ENCODE peak calls at places on chromosomes 1 and 21, in six cellular contexts. K is progenitor cell of endocrine pancreas, H is AG10803, M is neural crest cell, W is GM23338, D is BJ. S is an unnamed sample.

GRCh38 chr1:170929835-170930554 is 5.3 kb upstream of the MROH9 start:
- DNase-seq in K (peak; percentile 12), H (peak; percentile 79), M (no peak), W (peak; percentile 74), D (peak; percentile 68), S (peak; percentile 58)

GRCh38 chr1:80882552-80882951 is 918.2 kb upstream of the ADGRL2 start:
- DNase-seq in K (no peak), H (peak; percentile 8), M (no peak), W (no peak), D (no peak), S (no peak)

GRCh38 chr1:1292851-1293250 is 12.6 kb downstream of the SCNN1D start:
- DNase-seq in K (no peak), H (no peak), M (no peak), W (no peak), D (no peak), S (no peak)

GRCh38 chr1:6014130-6014999 is 22.1 kb upstream of the NPHP4 start:
- DNase-seq in K (no peak), H (no peak), M (no peak), W (no peak), D (no peak), S (no peak)

GRCh38 chr1:228437424-228437823 is 20.8 kb upstream of the TRIM17 start:
- DNase-seq in K (no peak), H (no peak), M (no peak), W (no peak), D (no peak), S (no peak)

GRCh38 chr1:22949807-22950462 is 22.7 kb downstream of the LACTBL1 start:
- DNase-seq in K (no peak), H (peak; percentile 33), M (no peak), W (no peak), D (no peak), S (no peak)

GRCh38 chr1:168709407-168709891 is 19.6 kb downstream of the DPT start:
- DNase-seq in K (no peak), H (peak; percentile 99), M (no peak), W (no peak), D (peak; percentile 87), S (no peak)

GRCh38 chr1:98897479-98897878 is 107.2 kb downstream of the PLPPR5 start:
- DNase-seq in K (no peak), H (no peak), M (no peak), W (no peak), D (no peak), S (no peak)

GRCh38 chr1:89271616-89272015 is 1.0 kb downstream of the GBP5 start:
- DNase-seq in K (no peak), H (peak; percentile 94), M (no peak), W (no peak), D (peak; percentile 70), S (no peak)

GRCh38 chr1:79551321-79551720 is 544.8 kb upstream of the ADGRL4 start:
- DNase-seq in K (no peak), H (peak; percentile 32), M (no peak), W (no peak), D (no peak), S (no peak)

GRCh38 chr1:29649375-29650040 is 413.2 kb downstream of the PTPRU start:
- DNase-seq in K (no peak), H (no peak), M (no peak), W (no peak), D (no peak), S (no peak)

GRCh38 chr1:114105401-114105979 is 48.2 kb downstream of the SYT6 start:
- DNase-seq in K (no peak), H (peak; percentile 7), M (no peak), W (peak; percentile 36), D (no peak), S (no peak)

GRCh38 chr1:23644555-23644866 is 47.1 kb upstream of the RPL11 start:
- DNase-seq in K (no peak), H (no peak), M (no peak), W (no peak), D (no peak), S (no peak)

GRCh38 chr1:2890221-2890850 is 88.8 kb upstream of the TTC34 start:
- DNase-seq in K (no peak), H (no peak), M (no peak), W (no peak), D (no peak), S (no peak)

GRCh38 chr1:8302181-8302681 is 15.7 kb upstream of the SLC45A1 start:
- DNase-seq in K (no peak), H (no peak), M (no peak), W (peak; percentile 16), D (no peak), S (no peak)

GRCh38 chr1:232923739-232924386 is 26.5 kb upstream of the NTPCR start:
- DNase-seq in K (no peak), H (peak; percentile 47), M (no peak), W (no peak), D (no peak), S (no peak)

GRCh38 chr1:228930479-228930957 is 195.2 kb downstream of the RHOU start:
- DNase-seq in K (no peak), H (no peak), M (no peak), W (no peak), D (no peak), S (no peak)

GRCh38 chr1:3482590-3482899 is 28.1 kb downstream of the ARHGEF16 start:
- DNase-seq in K (no peak), H (no peak), M (no peak), W (peak; percentile 38), D (no peak), S (no peak)

GRCh38 chr1:154551474-154551873 is 7.0 kb downstream of the UBE2Q1 start:
- DNase-seq in K (no peak), H (no peak), M (no peak), W (no peak), D (no peak), S (no peak)

GRCh38 chr21:29130234-29130993 is at the start of gene MAP3K7CL:
- DNase-seq in K (no peak), H (peak; percentile 100), M (no peak), W (no peak), D (peak; percentile 99), S (no peak)

GRCh38 chr1:24204116-24204515 is 17.0 kb upstream of the IFNLR1 start:
- DNase-seq in K (no peak), H (no peak), M (no peak), W (no peak), D (no peak), S (no peak)

GRCh38 chr1:17661546-17662157 is 93.5 kb upstream of the ACTL8 start:
- DNase-seq in K (peak; percentile 80), H (peak; percentile 34), M (peak; percentile 87), W (peak; percentile 78), D (no peak), S (peak; percentile 85)

GRCh38 chr1:33228935-33229487 is 27.3 kb upstream of the ZNF362 start:
- DNase-seq in K (no peak), H (peak; percentile 96), M (no peak), W (no peak), D (peak; percentile 60), S (no peak)

GRCh38 chr1:14945132-14946010 is 208.2 kb upstream of the TMEM51 start:
- DNase-seq in K (no peak), H (peak; percentile 96), M (no peak), W (peak; percentile 68), D (peak; percentile 89), S (no peak)

GRCh38 chr21:26448751-26449150 is 124.3 kb downstream of the CYYR1 start:
- DNase-seq in K (no peak), H (peak; percentile 55), M (no peak), W (no peak), D (no peak), S (no peak)

GRCh38 chr1:219518168-219518905 is 94.6 kb downstream of the ZC3H11B start:
- DNase-seq in K (no peak), H (peak; percentile 17), M (no peak), W (no peak), D (peak; percentile 42), S (no peak)

GRCh38 chr1:69691179-69691578 is 123.5 kb downstream of the LRRC7 start:
- DNase-seq in K (no peak), H (no peak), M (no peak), W (no peak), D (no peak), S (no peak)

GRCh38 chr1:69688178-69688577 is 120.5 kb downstream of the LRRC7 start:
- DNase-seq in K (no peak), H (no peak), M (no peak), W (no peak), D (no peak), S (no peak)

GRCh38 chr1:69686367-69686984 is 118.8 kb downstream of the LRRC7 start:
- DNase-seq in K (no peak), H (no peak), M (no peak), W (no peak), D (no peak), S (no peak)
- TF ChIP-seq CTCF in K (peak; percentile 12), H (no peak), M (peak; percentile 40), W (no peak), D (no peak), S (no peak)

DNA sequence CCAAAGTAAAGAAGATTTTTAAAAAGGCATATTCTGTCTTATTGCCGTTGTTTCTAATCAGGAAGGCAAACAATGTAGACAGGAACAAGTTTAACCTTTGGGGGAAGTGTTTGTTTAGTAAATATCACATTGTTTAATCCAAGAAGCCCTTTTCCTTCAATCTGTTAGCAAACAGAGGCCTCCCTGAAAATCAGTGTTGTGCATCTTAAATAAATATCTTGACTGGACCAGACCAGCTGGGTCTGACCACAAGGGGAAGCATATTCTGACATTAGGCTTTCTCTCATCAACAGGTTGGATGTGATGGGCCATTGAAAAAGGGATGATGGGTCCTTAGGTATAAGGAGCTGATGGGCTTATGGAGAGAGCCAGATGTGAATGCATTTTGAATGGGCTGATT is 81.8 kb upstream of the SGIP1 start:
- DNase-seq in K (no peak), H (no peak), M (no peak), W (no peak), D (no peak), S (no peak)
- TF ChIP-seq CTCF in K (peak; percentile 31), H (peak; percentile 6), M (peak; percentile 12), W (peak; percentile 25), D (no peak), S (no peak)

GRCh38 chr1:13517193-13517812 is 3.5 kb upstream of the LRRC38 start:
- DNase-seq in K (no peak), H (no peak), M (peak; percentile 40), W (peak; percentile 91), D (no peak), S (no peak)
- TF ChIP-seq CTCF in K (peak; percentile 58), H (peak; percentile 37), M (peak; percentile 59), W (peak; percentile 74), D (no peak), S (peak; percentile 33)

GRCh38 chr1:186244825-186245224 is 130.2 kb downstream of the TPR start:
- DNase-seq in K (no peak), H (no peak), M (no peak), W (peak; percentile 68), D (no peak), S (no peak)
- TF ChIP-seq CTCF in K (peak; percentile 38), H (peak; percentile 34), M (peak; percentile 33), W (peak; percentile 69), D (peak; percentile 25), S (no peak)

S was measured in GM10248.